ENCODE peak calls at places on chromosomes 12 and 14, in seven cellular contexts. L is HEK293T, M is left ventricle myocardium inferior, X is cerebellar nuclear complex, T is RKO, J is Daoy, E is amniotic stem cell. F is an unnamed sample.

GRCh38 chr12:1947081-1947480 is 28.6 kb upstream of the CACNA2D4 start:
- DNase-seq in L (no peak), M (no peak), X (no peak), T (no peak), J (no peak), E (no peak), F (no peak)

GRCh38 chr14:70724061-70724596 is 82.4 kb downstream of the TTC9 start:
- DNase-seq in L (no peak), M (no peak), X (no peak), T (no peak), J (no peak), E (no peak), F (no peak)

GRCh38 chr14:60648169-60648933 is 926 bp downstream of the SIX1 start:
- DNase-seq in L (no peak), M (no peak), X (no peak), T (no peak), J (peak), E (no peak), F (peak)

GRCh38 chr14:75022655-75023054 is 19.9 kb downstream of the EIF2B2 start:
- DNase-seq in L (peak), M (peak), X (no peak), T (peak), J (peak), E (no peak), F (no peak)

GRCh38 chr12:1807107-1807478 is 13.3 kb upstream of the LRTM2 start:
- DNase-seq in L (no peak), M (peak), X (no peak), T (no peak), J (no peak), E (no peak), F (no peak)

GRCh38 chr14:25351269-25351668 is 301.3 kb upstream of the STXBP6 start:
- DNase-seq in L (no peak), M (no peak), X (no peak), T (peak), J (no peak), E (no peak), F (no peak)

GRCh38 chr14:102371361-102371760 is 8.6 kb downstream of the TECPR2 start:
- DNase-seq in L (no peak), M (no peak), X (no peak), T (no peak), J (no peak), E (no peak), F (no peak)

GRCh38 chr14:44833376-44833775 is 128.4 kb downstream of the KLHL28 start:
- DNase-seq in L (no peak), M (no peak), X (no peak), T (peak), J (peak), E (no peak), F (no peak)

GRCh38 chr14:22428681-22429315 is 160.2 kb downstream of the DAD1 start:
- DNase-seq in L (no peak), M (no peak), X (no peak), T (peak), J (peak), E (no peak), F (no peak)

GRCh38 chr14:105061428-105062047 is 3.7 kb downstream of the GPR132 start:
- DNase-seq in L (no peak), M (peak), X (no peak), T (no peak), J (no peak), E (no peak), F (peak)

GRCh38 chr14:103267226-103267625 is 66.8 kb upstream of the EIF5 start:
- DNase-seq in L (no peak), M (no peak), X (no peak), T (no peak), J (no peak), E (no peak), F (no peak)

GRCh38 chr12:101414533-101415119 is 7.1 kb upstream of the ARL1 start:
- DNase-seq in L (peak), M (no peak), X (no peak), T (peak), J (peak), E (peak), F (peak)

GRCh38 chr14:37230551-37231194 is 32.9 kb downstream of the MIPOL1 start:
- DNase-seq in L (peak), M (no peak), X (no peak), T (peak), J (peak), E (peak), F (no peak)

GRCh38 chr12:107891967-107892366 is 117.5 kb downstream of the ASCL4 start:
- DNase-seq in L (peak), M (no peak), X (no peak), T (no peak), J (peak), E (no peak), F (no peak)

GRCh38 chr12:56955631-56956256 is 1.7 kb downstream of the RDH16 start:
- DNase-seq in L (no peak), M (no peak), X (no peak), T (no peak), J (no peak), E (no peak), F (no peak)

GRCh38 chr12:116284401-116284800 is 6.9 kb upstream of the MED13L start:
- DNase-seq in L (no peak), M (no peak), X (no peak), T (no peak), J (no peak), E (no peak), F (no peak)